ENCODE peak calls at places on chromosomes 5 and 9, in ten cellular contexts. Y, J, K, W, O, F, D, V, S and P are unnamed samples.

GRCh38 chr9:105205787-105206511 is 38.5 kb upstream of the SLC44A1 start:
- DNase-seq in J (no peak), W (no peak), F (no peak), V (no peak), Y (no peak), S (peak; percentile 89), K (no peak), O (no peak), D (no peak), P (no peak)

GRCh38 chr5:170300361-170301013 is 2.9 kb upstream of the LCP2 start:
- DNase-seq in V (no peak), S (no peak), W (no peak), O (no peak), K (no peak), Y (peak; percentile 64), D (no peak), F (no peak), J (no peak), P (no peak)

GRCh38 chr5:145362261-145362660 is 472.9 kb downstream of the PRELID2 start:
- DNase-seq in S (no peak), V (no peak), O (no peak), W (no peak), D (no peak), K (peak; percentile 8), J (no peak), Y (no peak), F (no peak), P (no peak)

GRCh38 chr5:154945695-154946301 is 4.9 kb downstream of the MRPL22 start:
- DNase-seq in K (peak; percentile 19), O (no peak), J (no peak), D (no peak), Y (no peak), W (no peak), V (no peak), S (no peak), F (no peak), P (peak; percentile 11)

GRCh38 chr5:157025093-157025698 is 33.7 kb downstream of the HAVCR1 start:
- DNase-seq in F (no peak), W (no peak), S (no peak), V (no peak), K (no peak), O (no peak), D (no peak), J (no peak), Y (no peak), P (peak; percentile 84)

GRCh38 chr5:116492016-116492623 is 82.5 kb downstream of the SEMA6A start:
- DNase-seq in W (no peak), K (peak; percentile 67), D (no peak), F (no peak), S (no peak), J (no peak), Y (no peak), O (no peak), V (no peak), P (no peak)

GRCh38 chr5:89034588-89034987 is 151.6 kb upstream of the MEF2C start:
- DNase-seq in F (no peak), V (no peak), K (no peak), J (no peak), Y (no peak), D (no peak), S (no peak), O (no peak), W (no peak), P (no peak)

GRCh38 chr9:33719581-33720374 is 75.6 kb upstream of the PRSS3 start:
- DNase-seq in O (no peak), K (peak; percentile 24), F (peak; percentile 34), Y (peak; percentile 46), V (peak; percentile 6), W (peak; percentile 20), S (no peak), D (peak; percentile 6), J (peak; percentile 62), P (peak; percentile 22)

GRCh38 chr5:178772351-178772750 is 41.9 kb upstream of the ZNF354A start:
- DNase-seq in K (no peak), Y (no peak), V (no peak), O (no peak), S (no peak), J (no peak), D (no peak), F (no peak), W (no peak), P (no peak)

GRCh38 chr5:58366461-58366860 is 93.4 kb downstream of the PLK2 start:
- DNase-seq in F (no peak), V (no peak), D (no peak), W (no peak), Y (no peak), S (no peak), O (no peak), K (peak; percentile 3), J (no peak), P (no peak)

GRCh38 chr5:78698218-78698751 is 49.7 kb upstream of the LHFPL2 start:
- DNase-seq in D (no peak), Y (no peak), J (no peak), F (no peak), W (no peak), V (no peak), S (no peak), K (no peak), O (no peak), P (no peak)

GRCh38 chr9:98215821-98216220 is 23.4 kb upstream of the CORO2A start:
- DNase-seq in V (no peak), K (peak; percentile 21), S (no peak), J (no peak), F (no peak), O (no peak), Y (no peak), D (no peak), W (no peak), P (no peak)

GRCh38 chr9:79164396-79164795 is 407.4 kb upstream of the TLE4 start:
- DNase-seq in V (no peak), F (no peak), Y (no peak), D (no peak), J (no peak), O (no peak), W (no peak), K (no peak), S (no peak), P (no peak)

GRCh38 chr5:129716235-129717030 is 31.5 kb upstream of the MINAR2 start:
- DNase-seq in K (no peak), V (no peak), J (no peak), F (no peak), Y (no peak), S (no peak), W (no peak), O (no peak), D (no peak), P (no peak)

GRCh38 chr9:69380811-69381210 is 55.8 kb downstream of the ENTREP1 start:
- DNase-seq in J (no peak), K (no peak), Y (no peak), S (no peak), F (no peak), O (no peak), W (no peak), V (no peak), D (no peak), P (no peak)

GRCh38 chr9:124293712-124294504 is 36.2 kb downstream of the NEK6 start:
- DNase-seq in F (no peak), J (no peak), K (no peak), W (no peak), S (no peak), O (no peak), Y (no peak), D (no peak), V (no peak), P (no peak)

GRCh38 chr5:66519626-66520025 is 76.6 kb upstream of the MAST4 start:
- DNase-seq in V (no peak), O (no peak), J (no peak), F (no peak), K (no peak), W (no peak), S (no peak), Y (no peak), D (no peak), P (no peak)

GRCh38 chr5:180085837-180086236 is 14.3 kb upstream of the RNF130 start:
- DNase-seq in V (peak; percentile 13), K (no peak), J (no peak), W (no peak), F (no peak), S (no peak), O (no peak), Y (no peak), D (no peak), P (peak; percentile 82)

GRCh38 chr9:113990570-113990907 is 87.6 kb downstream of the AMBP start:
- DNase-seq in W (no peak), Y (no peak), D (no peak), F (no peak), S (no peak), J (no peak), V (no peak), K (no peak), O (no peak), P (no peak)

GRCh38 chr9:89497978-89498844 is at the start of gene SEMA4D:
- DNase-seq in S (peak; percentile 83), J (no peak), D (peak; percentile 62), V (peak; percentile 40), F (peak; percentile 63), K (peak; percentile 77), W (peak; percentile 45), Y (peak; percentile 86), O (peak; percentile 53), P (peak; percentile 69)

GRCh38 chr9:1052119-1052907 is 2.2 kb downstream of the DMRT2 start:
- DNase-seq in J (no peak), W (no peak), Y (no peak), D (no peak), V (no peak), F (no peak), S (no peak), O (no peak), K (no peak), P (no peak)